ENCODE peak calls at places on chromosomes 1 and 21, in eight cellular contexts. J, M, V, A, Y, E, S and C are unnamed samples.

GRCh38 chr1:223500560-223501425 is 107.6 kb downstream of the CCDC185 start:
- DNase-seq in J (no peak), M (no peak), V (peak), A (peak), Y (peak), E (no peak), S (peak), C (no peak)

GRCh38 chr1:46533179-46533864 is 18.1 kb downstream of the KNCN start:
- DNase-seq in J (peak), M (no peak), V (no peak), A (no peak), Y (peak), E (no peak), S (peak), C (no peak)

GRCh38 chr1:19799233-19799876 is 361 bp downstream of the TMCO4 start:
- DNase-seq in J (no peak), M (peak), V (peak), A (peak), Y (peak), E (no peak), S (peak), C (peak)

GRCh38 chr1:55989971-55990370 is 589.4 kb downstream of the PLPP3 start:
- DNase-seq in J (no peak), M (no peak), V (no peak), A (no peak), Y (peak), E (no peak), S (peak), C (no peak)

GRCh38 chr1:226569879-226570547 is 21.4 kb downstream of the STUM start:
- DNase-seq in J (no peak), M (peak), V (peak), A (peak), Y (peak), E (peak), S (no peak), C (peak)

GRCh38 chr1:205261946-205262668 is 34.4 kb downstream of the TMCC2 start:
- DNase-seq in J (no peak), M (no peak), V (no peak), A (no peak), Y (peak), E (no peak), S (peak), C (no peak)

GRCh38 chr1:231776006-231776707 is 149.6 kb downstream of the DISC1 start:
- DNase-seq in J (no peak), M (no peak), V (no peak), A (no peak), Y (peak), E (peak), S (peak), C (no peak)

GRCh38 chr1:203643213-203644045 is 16.8 kb downstream of the ATP2B4 start:
- DNase-seq in J (no peak), M (no peak), V (peak), A (no peak), Y (no peak), E (no peak), S (peak), C (no peak)

GRCh38 chr1:58768971-58769808 is 14.7 kb downstream of the JUN start:
- DNase-seq in J (peak), M (peak), V (peak), A (peak), Y (peak), E (no peak), S (peak), C (peak)

GRCh38 chr1:226697151-226697575 is 41.9 kb downstream of the ITPKB start:
- DNase-seq in J (no peak), M (no peak), V (peak), A (no peak), Y (peak), E (no peak), S (peak), C (no peak)

GRCh38 chr1:173122344-173122880 is 71.7 kb upstream of the TNFSF18 start:
- DNase-seq in J (no peak), M (no peak), V (peak), A (no peak), Y (peak), E (no peak), S (peak), C (no peak)

GRCh38 chr1:214808845-214809460 is 206.0 kb downstream of the CENPF start:
- DNase-seq in J (no peak), M (no peak), V (peak), A (peak), Y (no peak), E (no peak), S (peak), C (peak)

GRCh38 chr1:150765229-150765976 is at the start of gene CTSS:
- DNase-seq in J (no peak), M (no peak), V (peak), A (peak), Y (no peak), E (no peak), S (peak), C (no peak)

GRCh38 chr1:21814241-21814918 is 2.3 kb downstream of the LDLRAD2 start:
- DNase-seq in J (no peak), M (peak), V (no peak), A (no peak), Y (peak), E (no peak), S (peak), C (no peak)

GRCh38 chr1:221632072-221632471 is 109.8 kb downstream of the DUSP10 start:
- DNase-seq in J (no peak), M (no peak), V (no peak), A (no peak), Y (no peak), E (no peak), S (no peak), C (no peak)

GRCh38 chr1:226986496-226987178 is 46.5 kb downstream of the COQ8A start:
- DNase-seq in J (no peak), M (no peak), V (no peak), A (no peak), Y (no peak), E (no peak), S (no peak), C (no peak)

GRCh38 chr1:40853113-40853999 is 8.8 kb downstream of the CITED4 start:
- DNase-seq in J (no peak), M (no peak), V (no peak), A (no peak), Y (no peak), E (no peak), S (no peak), C (no peak)

GRCh38 chr1:21205416-21205815 is 28.7 kb upstream of the EIF4G3 start:
- DNase-seq in J (no peak), M (no peak), V (no peak), A (no peak), Y (no peak), E (no peak), S (no peak), C (no peak)

GRCh38 chr1:193115629-193116227 is 6.1 kb upstream of the CDC73 start:
- DNase-seq in J (no peak), M (no peak), V (peak), A (peak), Y (peak), E (no peak), S (peak), C (peak)

GRCh38 chr1:191498318-191498717 is 659.9 kb upstream of the RGS18 start:
- DNase-seq in J (no peak), M (no peak), V (peak), A (no peak), Y (no peak), E (no peak), S (no peak), C (no peak)

GRCh38 chr1:162299018-162299417 is 77.6 kb downstream of the SPATA46 start:
- DNase-seq in J (no peak), M (no peak), V (no peak), A (no peak), Y (no peak), E (no peak), S (no peak), C (no peak)

GRCh38 chr1:48536477-48536876 is 64.5 kb upstream of the SPATA6 start:
- DNase-seq in J (no peak), M (no peak), V (peak), A (no peak), Y (no peak), E (no peak), S (no peak), C (no peak)

GRCh38 chr1:8863138-8863537 is 15.3 kb downstream of the ENO1 start:
- DNase-seq in J (no peak), M (no peak), V (no peak), A (no peak), Y (no peak), E (no peak), S (no peak), C (no peak)

GRCh38 chr1:248822148-248823032 is 3.3 kb downstream of the SH3BP5L start:
- DNase-seq in J (no peak), M (no peak), V (no peak), A (no peak), Y (no peak), E (no peak), S (no peak), C (no peak)

GRCh38 chr21:44958471-44959191 is 18.8 kb downstream of the SLX9 start:
- DNase-seq in J (no peak), M (no peak), V (peak), A (no peak), Y (peak), E (no peak), S (peak), C (no peak)

GRCh38 chr1:61187380-61188086 is 105.2 kb downstream of the NFIA start:
- DNase-seq in J (no peak), M (no peak), V (no peak), A (no peak), Y (no peak), E (no peak), S (no peak), C (no peak)

GRCh38 chr1:162168935-162169545 is 99.5 kb downstream of the NOS1AP start:
- DNase-seq in J (no peak), M (no peak), V (no peak), A (no peak), Y (no peak), E (peak), S (no peak), C (no peak)

GRCh38 chr1:9371391-9371935 is 78.8 kb downstream of the SPSB1 start:
- DNase-seq in J (no peak), M (no peak), V (peak), A (no peak), Y (peak), E (no peak), S (peak), C (peak)

GRCh38 chr1:51519857-51520699 is 1.0 kb upstream of the EPS15 start:
- DNase-seq in J (no peak), M (no peak), V (peak), A (no peak), Y (peak), E (no peak), S (peak), C (no peak)

GRCh38 chr1:34749983-34750382 is 4.9 kb upstream of the GJB5 start:
- DNase-seq in J (no peak), M (no peak), V (no peak), A (no peak), Y (no peak), E (no peak), S (no peak), C (no peak)

GRCh38 chr21:40165212-40165611 is 298.0 kb downstream of the PCP4 start:
- DNase-seq in J (no peak), M (no peak), V (no peak), A (no peak), Y (no peak), E (no peak), S (no peak), C (no peak)